ENCODE peak calls at places on chromosome 20, in ten cellular contexts. B is substantia nigra; J is ureter; O is colonic mucosa; L is activated CD4-positive, alpha-beta T cell treated with anti-CD3 and anti-CD28 coated beads, Interleukin-2, amount 50 U/mL, for 1 hour; S is NCI-H1417; D is stimulated activated CD8-positive, alpha-beta memory T cell treated with anti-CD3 and anti-CD28 coated beads, Interleukin-15, amount 100 ng/mL, for 4 hours; P is retinal pigment epithelial cell; G is posterior cingulate gyrus; U is lung microvascular endothelial cell. Q is an unnamed sample.

GRCh38 chr20:58850693-58851174 is at the start of gene GNAS-AS1:
- DNase-seq in O (peak; percentile 84), U (no peak), L (peak; percentile 77), S (no peak), J (peak; percentile 83), G (peak; percentile 72), P (peak; percentile 69), B (peak; percentile 57), D (peak; percentile 47), Q (peak; percentile 95)

GRCh38 chr20:63552481-63553249 is 1.3 kb upstream of the FNDC11 start:
- DNase-seq in J (no peak), B (no peak), P (no peak), U (no peak), G (no peak), O (no peak), D (peak; percentile 27), S (no peak), L (peak; percentile 46), Q (peak; percentile 72)

GRCh38 chr20:58227391-58228102 is 906 bp downstream of the ANKRD60 start:
- DNase-seq in G (no peak), B (no peak), U (no peak), O (no peak), D (no peak), J (no peak), S (no peak), L (no peak), P (no peak), Q (no peak)

GRCh38 chr20:22523499-22524392 is 60.6 kb downstream of the FOXA2 start:
- DNase-seq in B (no peak), O (peak; percentile 65), D (no peak), P (no peak), S (no peak), L (no peak), G (no peak), J (no peak), U (no peak), Q (no peak)

GRCh38 chr20:36988494-36988966 is 37.0 kb upstream of the SAMHD1 start:
- DNase-seq in D (no peak), L (peak; percentile 22), U (peak; percentile 88), P (no peak), J (no peak), G (no peak), O (no peak), S (no peak), B (no peak), Q (no peak)

GRCh38 chr20:18702736-18703135 is 110.8 kb upstream of the SCP2D1 start:
- DNase-seq in L (no peak), O (no peak), D (no peak), B (no peak), U (no peak), G (no peak), S (no peak), P (no peak), J (no peak), Q (no peak)

GRCh38 chr20:916125-916799 is at the start of gene ANGPT4:
- DNase-seq in S (no peak), J (peak; percentile 71), D (no peak), O (no peak), P (no peak), B (no peak), U (no peak), G (no peak), L (no peak), Q (peak; percentile 45)

GRCh38 chr20:20551409-20551808 is 161.0 kb downstream of the RALGAPA2 start:
- DNase-seq in D (no peak), L (no peak), B (no peak), O (no peak), S (no peak), U (no peak), G (no peak), P (no peak), J (no peak), Q (no peak)

GRCh38 chr20:47440857-47441773 is 60.6 kb upstream of the NCOA3 start:
- DNase-seq in D (no peak), S (no peak), O (no peak), P (no peak), B (no peak), L (no peak), U (no peak), J (no peak), G (no peak), Q (no peak)

GRCh38 chr20:63885264-63886053 is 9.5 kb upstream of the DNAJC5 start:
- DNase-seq in G (no peak), B (no peak), L (no peak), P (no peak), S (no peak), O (no peak), D (no peak), J (no peak), U (no peak), Q (no peak)

Q was measured in left kidney.